ENCODE peak calls at places on chromosomes 4 and X, in seven cellular contexts. P is choroid plexus epithelial cell, F is heart right ventricle, X is mucosa of descending colon, O is HFF-Myc, G is astrocyte of the spinal cord, M is RWPE2. E is an unnamed sample.

GRCh38 chr4:42904986-42905385 is 12.5 kb downstream of the GRXCR1 start:
- DNase-seq in O (no peak), G (no peak), M (no peak), P (no peak), F (no peak), X (no peak), E (no peak)

GRCh38 chr4:118749347-118749988 is 64.3 kb downstream of the METTL14 start:
- DNase-seq in X (no peak), M (no peak), O (no peak), P (no peak), G (no peak), F (no peak), E (no peak)

GRCh38 chr4:7970031-7970946 is 30.6 kb upstream of the AFAP1 start:
- DNase-seq in G (no peak), P (peak), M (no peak), F (no peak), O (no peak), X (peak), E (no peak)

GRCh38 chr4:8547108-8547911 is 32.9 kb upstream of the GPR78 start:
- DNase-seq in M (peak), X (no peak), O (no peak), F (no peak), P (peak), G (no peak), E (no peak)

GRCh38 chrX:69229436-69229835 is 64.2 kb upstream of the PJA1 start:
- DNase-seq in X (no peak), G (peak), F (no peak), O (no peak), M (no peak), P (peak), E (no peak)

GRCh38 chr4:133483600-133484246 is 334.6 kb downstream of the PCDH10 start:
- DNase-seq in G (peak), M (no peak), O (no peak), F (no peak), P (peak), X (no peak), E (no peak)

GRCh38 chrX:53716328-53717088 is 30.0 kb upstream of the HUWE1 start:
- DNase-seq in G (peak), X (no peak), O (peak), P (peak), F (no peak), M (no peak), E (peak)

GRCh38 chr4:74608151-74608949 is 163.4 kb downstream of the AREG start:
- DNase-seq in M (no peak), F (no peak), X (no peak), O (no peak), G (no peak), P (peak), E (no peak)

GRCh38 chrX:134144231-134144630 is 92.8 kb upstream of the CCDC160 start:
- DNase-seq in O (no peak), M (no peak), F (no peak), P (peak), G (no peak), X (no peak), E (no peak)

GRCh38 chrX:53048169-53049126 is at the start of gene GPR173:
- DNase-seq in P (peak), M (no peak), X (peak), F (peak), G (peak), O (peak), E (no peak)

GRCh38 chrX:13220916-13221315 is 98.9 kb downstream of the ATXN3L start:
- DNase-seq in O (peak), P (peak), F (no peak), G (peak), M (no peak), X (no peak), E (no peak)

GRCh38 chrX:14039344-14039743 is 9.7 kb upstream of the GEMIN8 start:
- DNase-seq in M (no peak), F (peak), X (no peak), O (no peak), P (peak), G (peak), E (no peak)

GRCh38 chr4:85953651-85954018 is 406.2 kb downstream of the MAPK10 start:
- DNase-seq in G (no peak), X (no peak), F (no peak), O (no peak), P (peak), M (no peak), E (no peak)

GRCh38 chrX:153032397-153033118 is 23.7 kb upstream of the PNMA3 start:
- DNase-seq in O (no peak), M (no peak), X (peak), P (peak), G (peak), F (peak), E (peak)

GRCh38 chr4:46839128-46839527 is 69.9 kb downstream of the COX7B2 start:
- DNase-seq in O (no peak), F (no peak), X (no peak), G (no peak), P (no peak), M (no peak), E (no peak)

GRCh38 chr4:57191523-57192034 is 81.4 kb upstream of the IGFBP7 start:
- DNase-seq in X (peak), G (peak), F (no peak), P (peak), M (no peak), O (no peak), E (no peak)

GRCh38 chrX:110086916-110087484 is 84.1 kb downstream of the TMEM164 start:
- DNase-seq in X (no peak), F (no peak), O (no peak), G (peak), P (peak), M (no peak), E (no peak)

GRCh38 chr4:30719363-30720020 is 677 bp upstream of the PCDH7 start:
- DNase-seq in M (peak), O (no peak), X (peak), P (peak), F (peak), G (peak), E (peak)

GRCh38 chr4:72489267-72489666 is 79.8 kb downstream of the ADAMTS3 start:
- DNase-seq in G (peak), O (no peak), X (no peak), P (peak), M (no peak), F (no peak), E (no peak)

GRCh38 chr4:174324725-174325124 is 41.0 kb downstream of the CEP44 start:
- DNase-seq in M (no peak), F (no peak), X (no peak), G (peak), P (peak), O (no peak), E (no peak)

GRCh38 chr4:168386002-168386401 is 67.5 kb upstream of the DDX60 start:
- DNase-seq in O (no peak), G (no peak), F (no peak), X (no peak), P (no peak), M (no peak), E (no peak)

GRCh38 chrX:34716322-34716721 is 59.2 kb upstream of the TMEM47 start:
- DNase-seq in P (peak), X (no peak), O (no peak), F (no peak), M (no peak), G (no peak), E (no peak)

GRCh38 chrX:120769576-120770341 is 105.9 kb downstream of the CT47B1 start:
- DNase-seq in P (peak), X (no peak), O (no peak), G (peak), F (peak), M (no peak), E (peak)

GRCh38 chrX:106931831-106932491 is 11.8 kb downstream of the CLDN2 start:
- DNase-seq in O (no peak), M (no peak), X (no peak), G (no peak), P (peak), F (no peak), E (no peak)

GRCh38 chrX:21487832-21488231 is 113.6 kb downstream of the CNKSR2 start:
- DNase-seq in M (no peak), O (no peak), G (peak), P (peak), F (no peak), X (no peak), E (no peak)

GRCh38 chrX:46178763-46179162 is 366.5 kb downstream of the ZNF674 start:
- DNase-seq in O (no peak), G (no peak), M (no peak), X (no peak), P (no peak), F (no peak), E (no peak)

GRCh38 chr4:2251795-2252529 is 9.9 kb downstream of the MXD4 start:
- DNase-seq in X (no peak), M (no peak), G (no peak), F (no peak), P (no peak), O (no peak), E (peak)

GRCh38 chr4:17786567-17786966 is 5.1 kb upstream of the FAM184B start:
- DNase-seq in M (no peak), P (no peak), F (no peak), G (peak), X (no peak), O (no peak), E (no peak)

GRCh38 chr4:78627046-78627965 is 75.7 kb downstream of the ANXA3 start:
- DNase-seq in G (no peak), M (no peak), X (no peak), P (no peak), F (no peak), O (no peak), E (no peak)

GRCh38 chr4:139858436-139859225 is 193.0 kb downstream of the MGST2 start:
- DNase-seq in O (no peak), X (no peak), F (no peak), P (no peak), M (no peak), G (no peak), E (peak)

GRCh38 chr4:80831383-80832361 is 198.8 kb upstream of the BMP3 start:
- DNase-seq in F (no peak), O (no peak), M (no peak), G (peak), P (no peak), X (no peak), E (no peak)

GRCh38 chr4:177441061-177441802 is 1.0 kb downstream of the AGA start:
- DNase-seq in F (no peak), X (no peak), M (no peak), O (no peak), P (peak), G (peak), E (peak)

GRCh38 chrX:132480581-132481203 is 8.1 kb downstream of the MBNL3 start:
- DNase-seq in O (peak), F (peak), X (peak), M (no peak), P (peak), G (peak), E (peak)
- H3K4me3 ChIP-seq in O (peak), F (peak), X (no peak), M (no peak), P (peak), G (no peak), E (peak)

DNA sequence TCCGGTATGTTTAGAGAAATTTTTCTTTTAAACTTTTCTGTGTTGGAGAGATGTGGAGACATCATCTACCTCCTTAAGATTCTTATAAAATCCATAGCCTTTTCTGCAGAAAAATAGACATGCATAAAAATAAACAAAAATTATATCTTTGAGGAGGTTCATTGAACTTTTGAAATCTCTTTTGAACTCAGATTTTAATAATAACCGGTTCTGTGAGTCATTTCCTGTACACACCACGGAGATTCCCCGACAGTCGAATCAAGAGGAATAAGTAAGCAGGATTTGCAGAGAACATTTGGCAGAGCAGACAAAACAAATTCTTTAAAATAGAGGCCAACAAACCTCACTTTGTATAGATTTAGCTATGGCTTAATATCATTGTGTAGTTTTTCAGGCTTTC is 918.7 kb upstream of the POU3F4 start:
- DNase-seq in M (no peak), G (peak), O (no peak), X (no peak), F (no peak), P (peak), E (no peak)
- H3K4me3 ChIP-seq in M (no peak), G (no peak), O (no peak), X (no peak), F (no peak), P (no peak), E (no peak)

GRCh38 chr4:87932718-87933136 is 42.8 kb upstream of the SPP1 start:
- DNase-seq in F (no peak), O (no peak), P (no peak), G (no peak), X (no peak), M (no peak), E (no peak)
- H3K4me3 ChIP-seq in F (no peak), O (no peak), P (no peak), G (no peak), X (no peak), M (no peak), E (no peak)

DNA sequence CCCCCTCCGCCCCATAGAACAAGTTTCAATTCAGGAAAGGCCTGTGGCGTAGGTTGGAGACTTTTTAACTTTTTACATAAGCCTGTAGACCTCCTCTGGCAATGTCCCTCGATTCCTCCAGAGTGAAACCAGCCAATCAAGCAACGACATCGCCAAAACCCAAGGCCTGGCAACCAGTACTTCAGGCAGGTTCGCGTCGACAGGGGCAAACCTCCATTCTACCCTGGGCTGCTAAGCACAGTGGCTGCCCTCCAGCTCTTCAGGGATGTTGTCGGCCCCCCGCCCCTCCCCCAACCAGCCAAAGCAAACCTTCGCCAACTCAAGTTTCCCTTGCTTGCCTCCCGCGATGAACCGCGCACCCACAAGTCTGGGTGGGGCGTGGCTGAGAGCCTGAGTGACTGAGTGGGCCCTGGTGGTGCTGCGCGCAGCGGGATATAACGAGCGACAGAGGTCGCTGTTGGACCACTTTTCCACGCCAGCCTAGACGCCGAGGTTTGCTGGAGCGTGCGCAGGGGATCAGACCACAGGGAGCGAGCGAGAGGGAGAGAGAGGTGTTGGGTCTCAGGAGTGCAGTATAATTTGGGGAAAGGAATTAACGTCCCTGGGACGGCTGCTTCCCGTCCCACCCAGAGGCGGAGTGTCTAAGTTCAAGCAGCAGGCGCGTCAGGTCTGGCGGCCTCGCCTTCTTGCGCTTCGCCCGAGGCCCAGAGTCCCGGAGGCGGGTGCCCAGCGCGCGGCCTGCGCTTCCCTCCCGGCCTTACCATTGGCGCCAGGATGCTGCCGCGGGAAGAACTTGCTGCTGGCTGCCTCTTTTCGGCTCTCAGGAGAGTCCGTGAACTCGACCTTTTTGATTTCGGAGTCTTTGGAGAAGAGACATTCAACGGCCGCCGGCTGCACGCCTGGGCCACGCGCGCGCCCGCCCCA is 9.0 kb upstream of the PITX2 start:
- DNase-seq in G (peak), X (peak), M (peak), O (peak), F (peak), P (peak), E (peak)
- H3K4me3 ChIP-seq in G (peak), X (no peak), M (peak), O (peak), F (peak), P (peak), E (no peak)

GRCh38 chr4:150212927-150213326 is 134.7 kb downstream of the DCLK2 start:
- DNase-seq in P (no peak), F (no peak), O (no peak), G (no peak), X (no peak), M (no peak), E (no peak)
- H3K4me3 ChIP-seq in P (no peak), F (no peak), O (no peak), G (no peak), X (no peak), M (no peak), E (no peak)

DNA sequence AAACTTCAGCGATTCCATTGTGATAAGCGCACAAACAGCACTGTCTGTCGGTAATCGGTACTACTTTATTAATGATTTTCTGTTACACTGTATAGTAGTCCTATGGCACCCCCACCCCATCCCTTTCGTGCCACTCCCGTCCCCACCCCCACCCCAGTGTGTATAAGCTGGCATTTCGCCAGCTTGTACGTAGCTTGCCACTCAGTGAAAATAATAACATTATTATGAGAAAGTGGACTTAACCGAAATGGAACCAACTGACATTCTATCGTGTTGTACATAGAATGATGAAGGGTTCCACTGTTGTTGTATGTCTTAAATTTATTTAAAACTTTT is 4.8 kb downstream of the MID1IP1 start:
- DNase-seq in M (no peak), G (no peak), F (no peak), O (no peak), P (no peak), X (peak), E (no peak)
- H3K4me3 ChIP-seq in M (peak), G (peak), F (peak), O (peak), P (peak), X (no peak), E (peak)

GRCh38 chr4:14985161-14985560 is 17.1 kb upstream of the CPEB2 start:
- DNase-seq in F (no peak), O (no peak), G (no peak), X (no peak), P (peak), M (no peak), E (no peak)

GRCh38 chr4:14987054-14987453 is 15.2 kb upstream of the CPEB2 start:
- DNase-seq in O (no peak), X (no peak), M (no peak), G (no peak), F (no peak), P (no peak), E (no peak)

GRCh38 chr4:14985843-14986242 is 16.4 kb upstream of the CPEB2 start:
- DNase-seq in P (no peak), F (no peak), X (no peak), G (no peak), O (no peak), M (no peak), E (no peak)

DNA sequence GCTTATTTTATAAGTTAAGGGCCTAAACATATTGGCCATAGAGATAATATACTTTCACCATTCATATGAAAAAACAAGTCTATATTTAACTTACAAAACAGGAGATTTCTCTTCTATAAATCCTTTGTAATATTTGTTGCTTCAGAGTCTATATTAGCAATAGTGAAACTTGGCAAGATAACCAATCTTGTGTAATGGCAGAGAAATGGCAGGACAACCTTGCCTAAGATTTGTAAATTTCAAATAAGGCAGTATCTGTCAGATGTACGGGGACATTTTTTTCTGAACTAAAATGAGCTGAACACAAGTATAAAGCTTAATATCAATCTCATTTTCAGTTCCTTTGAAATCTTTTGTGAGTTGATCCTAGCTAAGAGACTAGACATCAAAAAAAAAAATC is 17.8 kb upstream of the CPEB2 start:
- DNase-seq in M (no peak), G (no peak), O (no peak), X (no peak), P (peak), F (no peak), E (no peak)
- H3K4me3 ChIP-seq in M (no peak), G (no peak), O (no peak), X (no peak), P (no peak), F (no peak), E (no peak)

DNA sequence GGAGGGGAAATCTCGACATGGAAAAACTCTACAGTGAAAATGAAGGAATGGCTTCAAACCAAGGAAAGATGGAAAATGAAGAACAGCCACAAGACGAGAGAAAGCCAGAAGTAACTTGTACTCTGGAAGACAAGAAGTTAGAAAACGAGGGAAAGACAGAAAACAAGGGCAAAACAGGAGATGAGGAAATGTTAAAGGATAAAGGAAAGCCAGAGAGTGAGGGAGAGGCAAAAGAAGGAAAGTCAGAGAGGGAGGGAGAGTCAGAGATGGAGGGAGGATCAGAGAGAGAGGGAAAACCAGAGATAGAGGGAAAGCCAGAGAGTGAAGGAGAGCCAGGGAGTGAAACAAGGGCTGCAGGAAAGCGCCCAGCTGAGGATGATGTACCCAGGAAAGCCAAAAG is 1.3 kb downstream of the TCEAL4 start:
- DNase-seq in X (no peak), P (no peak), O (no peak), G (no peak), F (no peak), M (no peak), E (no peak)
- H3K4me3 ChIP-seq in X (no peak), P (peak), O (peak), G (peak), F (peak), M (peak), E (no peak)

GRCh38 chr4:6182390-6183280 is 17.7 kb downstream of the JAKMIP1 start:
- DNase-seq in X (no peak), P (no peak), M (no peak), O (no peak), F (no peak), G (no peak), E (no peak)
- H3K4me3 ChIP-seq in X (no peak), P (no peak), M (no peak), O (no peak), F (no peak), G (no peak), E (no peak)

GRCh38 chrX:47649302-47649701 is 1.1 kb downstream of the ELK1 start:
- DNase-seq in G (no peak), F (no peak), P (no peak), X (no peak), M (no peak), O (no peak), E (no peak)
- H3K4me3 ChIP-seq in G (peak), F (peak), P (peak), X (no peak), M (peak), O (peak), E (peak)

E was measured in GM06990.